ENCODE peak calls at places on chromosomes 6 and 20, in seven cellular contexts. N, B, L, G, P, S and Y are unnamed samples.
A peak's percentile ranks its signal among the peaks of the same experiment; 100 is the strongest.

GRCh38 chr6:6861346-6861745 is 246.4 kb upstream of the RREB1 start:
- DNase-seq in S (no peak), G (no peak), N (no peak), P (no peak), L (no peak), B (no peak), Y (no peak)

GRCh38 chr20:36784900-36785299 is 11.3 kb upstream of the DSN1 start:
- DNase-seq in G (no peak), P (no peak), L (no peak), N (no peak), B (no peak), S (no peak), Y (no peak)

GRCh38 chr6:15893556-15894253 is 230.9 kb upstream of the DTNBP1 start:
- DNase-seq in N (no peak), P (no peak), S (no peak), B (peak; percentile 86), L (no peak), G (no peak), Y (no peak)

GRCh38 chr6:85364354-85364753 is 85.5 kb upstream of the NT5E start:
- DNase-seq in B (peak; percentile 48), G (no peak), N (peak; percentile 78), P (no peak), L (no peak), S (no peak), Y (no peak)

GRCh38 chr6:111011360-111012142 is 29.7 kb downstream of the RPF2 start:
- DNase-seq in N (peak; percentile 40), L (peak; percentile 11), B (peak; percentile 50), G (no peak), S (no peak), P (peak; percentile 62), Y (peak; percentile 58)

GRCh38 chr6:101830501-101831031 is 437.1 kb downstream of the GRIK2 start:
- DNase-seq in S (no peak), N (no peak), L (no peak), G (no peak), P (no peak), B (no peak), Y (no peak)

GRCh38 chr20:32828029-32828666 is 8.4 kb downstream of the MAPRE1 start:
- DNase-seq in B (no peak), G (no peak), S (no peak), P (no peak), N (no peak), L (no peak), Y (no peak)

GRCh38 chr6:20156824-20157223 is 55.4 kb downstream of the MBOAT1 start:
- DNase-seq in S (no peak), L (no peak), N (no peak), B (no peak), P (no peak), G (no peak), Y (no peak)

GRCh38 chr6:149140137-149140909 is 177.2 kb upstream of the TAB2 start:
- DNase-seq in G (no peak), B (peak; percentile 85), L (no peak), S (no peak), P (peak; percentile 45), N (no peak), Y (peak; percentile 42)

GRCh38 chr6:137867685-137868509 is 838 bp downstream of the TNFAIP3 start:
- DNase-seq in S (no peak), L (no peak), P (no peak), G (no peak), N (no peak), B (peak; percentile 69), Y (no peak)

GRCh38 chr6:16684896-16685554 is 76.2 kb downstream of the ATXN1 start:
- DNase-seq in L (no peak), S (no peak), G (no peak), B (peak; percentile 65), N (peak; percentile 59), P (peak; percentile 35), Y (peak; percentile 37)

GRCh38 chr6:134381926-134382325 is 64.0 kb upstream of the SGK1 start:
- DNase-seq in B (no peak), L (no peak), S (no peak), N (no peak), P (no peak), G (no peak), Y (no peak)

GRCh38 chr6:11460001-11460668 is 77.4 kb upstream of the TMEM170B start:
- DNase-seq in G (no peak), L (no peak), N (no peak), P (no peak), B (peak; percentile 81), S (no peak), Y (peak; percentile 19)

DNA sequence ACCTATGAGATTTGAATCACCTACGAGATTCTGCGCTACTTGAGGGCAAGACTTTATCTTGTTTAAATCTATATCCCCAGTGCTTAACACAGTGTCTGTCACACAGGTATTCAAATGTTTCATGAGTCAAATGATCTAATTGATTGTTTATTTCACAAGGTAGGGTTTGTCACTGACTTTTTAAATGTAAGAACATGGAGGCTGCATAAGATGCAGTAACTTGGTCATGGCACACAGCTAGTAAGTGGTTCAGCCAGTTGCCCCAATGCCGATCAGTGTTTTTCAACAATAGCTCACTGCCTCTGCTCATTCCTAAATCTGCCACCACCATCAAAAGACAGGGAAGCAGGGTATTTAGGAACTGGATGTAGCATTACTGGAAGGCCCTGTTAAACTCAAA is 42.4 kb upstream of the LRRC1 start:
- DNase-seq in N (no peak), S (no peak), P (no peak), B (no peak), L (no peak), G (no peak), Y (no peak)
- TF ChIP-seq CTCF in N (no peak), S (no peak), P (no peak), B (no peak), L (no peak), G (no peak), Y (no peak)

GRCh38 chr20:11719153-11719552 is 198.5 kb upstream of the BTBD3 start:
- DNase-seq in N (no peak), P (no peak), L (no peak), B (no peak), S (no peak), G (no peak), Y (no peak)

GRCh38 chr20:11716945-11717248 is 200.8 kb upstream of the BTBD3 start:
- DNase-seq in S (no peak), N (no peak), B (no peak), L (no peak), G (no peak), P (no peak), Y (no peak)

GRCh38 chr20:11718474-11719094 is 199.1 kb upstream of the BTBD3 start:
- DNase-seq in B (no peak), S (no peak), L (no peak), N (no peak), G (no peak), P (no peak), Y (no peak)

GRCh38 chr20:11717562-11717961 is 200.1 kb upstream of the BTBD3 start:
- DNase-seq in B (no peak), G (no peak), N (no peak), L (no peak), S (no peak), P (no peak), Y (no peak)

DNA sequence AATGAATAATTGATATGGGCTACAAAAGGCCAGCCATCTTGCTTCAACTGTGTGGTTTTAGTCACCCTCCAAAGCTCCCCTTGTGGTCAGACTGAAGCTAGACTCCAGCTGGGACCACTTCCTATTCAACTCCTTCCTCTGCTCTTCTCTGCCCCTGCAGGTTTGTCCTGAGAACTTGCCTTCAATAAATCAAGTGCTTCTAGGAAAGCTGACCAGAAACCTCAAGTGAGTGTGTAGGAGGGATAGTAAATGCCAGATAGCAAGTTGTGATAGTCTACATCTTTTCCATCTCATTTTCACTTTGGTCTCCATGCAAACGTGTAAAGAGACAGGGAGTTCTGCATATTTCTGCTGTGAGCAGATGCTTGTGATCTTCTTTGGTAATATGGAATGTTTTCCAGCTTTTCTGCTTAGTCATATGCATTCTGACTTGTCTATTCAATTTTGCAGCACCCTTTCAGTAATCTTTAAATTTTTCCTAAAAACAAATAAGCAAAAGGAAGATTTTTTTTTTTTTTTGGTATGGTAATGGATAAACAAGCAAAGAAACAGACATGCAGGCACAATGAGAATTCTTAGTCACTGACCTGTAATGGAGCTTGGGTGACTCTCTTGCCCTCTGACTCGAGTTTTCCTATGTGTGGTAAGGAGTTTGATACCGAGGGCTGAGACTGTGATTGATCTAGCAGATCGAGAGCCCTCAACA is 201.3 kb upstream of the BTBD3 start:
- DNase-seq in L (peak; percentile 71), B (peak; percentile 0), N (peak; percentile 16), P (no peak), S (no peak), G (no peak), Y (no peak)
- TF ChIP-seq CTCF in L (peak; percentile 75), B (no peak), N (peak; percentile 19), P (no peak), S (no peak), G (no peak), Y (no peak)

GRCh38 chr20:1588869-1589460 is 30.8 kb downstream of the SIRPB1 start:
- DNase-seq in G (no peak), L (no peak), S (no peak), B (no peak), P (no peak), N (no peak), Y (no peak)
- TF ChIP-seq CTCF in G (no peak), L (no peak), S (no peak), B (no peak), P (no peak), N (no peak), Y (no peak)

DNA sequence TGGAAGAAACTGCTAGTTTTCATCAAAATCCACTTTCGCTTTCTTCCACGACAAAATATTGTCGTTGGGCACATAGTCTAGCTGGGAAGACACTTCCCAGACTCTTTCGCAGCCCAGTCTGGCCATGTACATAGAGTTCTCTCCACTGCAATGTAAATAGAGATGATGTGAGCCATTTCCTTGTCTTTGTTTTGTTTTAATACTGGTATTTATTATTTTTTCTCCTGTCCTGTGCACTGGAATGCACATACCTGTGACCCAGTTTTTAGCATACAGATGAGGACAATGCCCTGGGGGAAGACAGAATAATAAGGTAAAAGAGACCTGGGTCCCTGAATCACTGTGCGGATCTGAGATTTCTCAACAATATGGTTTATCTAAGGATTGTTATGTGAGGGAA is 149.5 kb upstream of the BMP5 start:
- DNase-seq in L (no peak), P (no peak), B (no peak), S (no peak), N (no peak), G (no peak), Y (no peak)
- TF ChIP-seq CTCF in L (no peak), P (no peak), B (no peak), S (no peak), N (no peak), G (no peak), Y (no peak)

DNA sequence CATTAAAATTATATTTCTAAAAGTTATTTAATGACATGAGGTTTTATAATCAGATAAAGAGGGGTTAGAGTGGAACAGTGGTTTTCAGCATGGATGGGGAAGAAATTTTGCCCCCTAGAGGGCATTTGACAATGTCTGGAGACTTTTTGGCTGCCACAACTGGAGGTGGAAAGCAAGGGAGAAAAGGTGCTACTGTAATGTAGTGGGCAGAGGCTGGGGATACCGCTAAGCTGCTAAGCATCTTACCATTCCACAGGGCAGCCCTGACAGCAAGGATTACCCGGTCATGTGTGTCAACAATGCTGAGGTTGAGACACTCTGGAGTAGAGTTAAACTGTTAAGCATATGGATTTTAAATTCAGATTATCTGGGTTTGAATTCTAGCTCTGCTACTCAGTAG is 52.9 kb upstream of the FABP7 start:
- DNase-seq in N (no peak), P (no peak), L (no peak), G (no peak), S (no peak), B (no peak), Y (no peak)
- TF ChIP-seq CTCF in N (no peak), P (peak; percentile 8), L (peak; percentile 82), G (no peak), S (no peak), B (peak; percentile 40), Y (no peak)